ENCODE peak calls at places on chromosomes 5 and 9, in four cellular contexts. W is activated CD8-positive, alpha-beta memory T cell treated with anti-CD3 and anti-CD28 coated beads for 48 hours; T is H54; F is HS-27A. Q is an unnamed sample.

GRCh38 chr9:70484232-70485130 is 70.0 kb upstream of the KLF9 start:
- DNase-seq in W (no peak), F (no peak), T (peak), Q (peak)

GRCh38 chr5:26622947-26623346 is 415.4 kb downstream of the CDH9 start:
- DNase-seq in F (no peak), W (no peak), T (no peak), Q (no peak)

GRCh38 chr9:135933114-135933513 is 25.8 kb upstream of the CAMSAP1 start:
- DNase-seq in W (no peak), T (no peak), F (no peak), Q (no peak)

GRCh38 chr5:149886060-149886459 is 58.5 kb downstream of the PDE6A start:
- DNase-seq in W (no peak), F (no peak), T (no peak), Q (no peak)

GRCh38 chr5:82707741-82708140 is 369.5 kb downstream of the TMEM167A start:
- DNase-seq in F (no peak), T (peak), W (no peak), Q (no peak)

GRCh38 chr9:76415731-76416130 is 21.5 kb upstream of the RFK start:
- DNase-seq in W (no peak), F (no peak), T (no peak), Q (no peak)

GRCh38 chr5:2257326-2258244 is 374.9 kb upstream of the IRX4 start:
- DNase-seq in W (no peak), F (no peak), T (no peak), Q (no peak)

GRCh38 chr9:107024193-107024592 is 161.2 kb downstream of the ZNF462 start:
- DNase-seq in W (no peak), F (no peak), T (no peak), Q (no peak)

GRCh38 chr5:153987310-153987709 is 51.4 kb downstream of the FAM114A2 start:
- DNase-seq in F (no peak), W (no peak), T (no peak), Q (no peak)

GRCh38 chr9:83920469-83920941 is 727 bp downstream of the KIF27 start:
- DNase-seq in W (no peak), T (no peak), F (peak), Q (peak)

GRCh38 chr5:156526081-156527017 is 199.4 kb downstream of the SGCD start:
- DNase-seq in T (no peak), F (no peak), W (no peak), Q (no peak)

GRCh38 chr9:74006935-74007334 is 490.2 kb upstream of the RORB start:
- DNase-seq in F (no peak), T (no peak), W (no peak), Q (no peak)

GRCh38 chr9:96603305-96604004 is 16.2 kb downstream of the CDC14B start:
- DNase-seq in W (no peak), F (no peak), T (no peak), Q (no peak)

GRCh38 chr9:119697996-119698395 is 328.8 kb upstream of the BRINP1 start:
- DNase-seq in W (no peak), F (no peak), T (no peak), Q (no peak)

GRCh38 chr5:4765411-4765810 is 374.7 kb upstream of the ADAMTS16 start:
- DNase-seq in T (no peak), W (no peak), F (no peak), Q (no peak)

GRCh38 chr5:54362434-54362833 is 52.1 kb upstream of the ARL15 start:
- DNase-seq in W (no peak), F (no peak), T (no peak), Q (no peak)

GRCh38 chr5:121029536-121030245 is 565.6 kb downstream of the PRR16 start:
- DNase-seq in W (no peak), T (no peak), F (no peak), Q (no peak)

GRCh38 chr9:130522233-130522808 is 57.1 kb upstream of the FUBP3 start:
- DNase-seq in T (no peak), F (no peak), W (no peak), Q (no peak)

GRCh38 chr5:111126896-111127295 is 34.7 kb downstream of the WDR36 start:
- DNase-seq in F (no peak), W (no peak), T (no peak), Q (no peak)

GRCh38 chr5:855771-856530 is 5.2 kb upstream of the ZDHHC11 start:
- DNase-seq in W (no peak), T (no peak), F (no peak), Q (no peak)

GRCh38 chr5:160064979-160065619 is 54.2 kb downstream of the PWWP2A start:
- DNase-seq in F (no peak), W (no peak), T (no peak), Q (no peak)

GRCh38 chr9:95504053-95504963 is 12.5 kb downstream of the PTCH1 start:
- DNase-seq in T (peak), W (no peak), F (no peak), Q (peak)

GRCh38 chr5:15074651-15075050 is 203.1 kb upstream of the ANKH start:
- DNase-seq in T (no peak), W (no peak), F (peak), Q (no peak)

GRCh38 chr9:130198501-130199179 is 26.4 kb downstream of the NCS1 start:
- DNase-seq in F (no peak), W (no peak), T (no peak), Q (no peak)

GRCh38 chr5:12245429-12245828 is 341.2 kb upstream of the CTNND2 start:
- DNase-seq in W (no peak), T (no peak), F (peak), Q (no peak)

GRCh38 chr9:125631391-125632085 is 75.5 kb downstream of the MAPKAP1 start:
- DNase-seq in F (no peak), W (no peak), T (peak), Q (peak)

GRCh38 chr5:148653271-148653839 is 972 bp downstream of the HTR4 start:
- DNase-seq in T (no peak), W (no peak), F (no peak), Q (no peak)

GRCh38 chr9:36006541-36006940 is 30.2 kb upstream of the RECK start:
- DNase-seq in F (no peak), W (no peak), T (no peak), Q (no peak)

GRCh38 chr9:99824378-99825157 is 2.9 kb downstream of the NR4A3 start:
- DNase-seq in T (peak), F (no peak), W (peak), Q (peak)

GRCh38 chr5:65047225-65047624 is 278.5 kb downstream of the CWC27 start:
- DNase-seq in T (no peak), W (no peak), F (no peak), Q (no peak)

GRCh38 chr5:1004598-1005361 is 3.8 kb upstream of the NKD2 start:
- DNase-seq in F (no peak), T (no peak), W (no peak), Q (peak)